ENCODE peak calls at places on chromosome 21, in four cellular contexts. S is prostate gland, A is pancreas, D is SJSA1. B is an unnamed sample. For H3K27me3, the result is how much of the 10 kb centered on the place peaks cover.

GRCh38 chr21:25934771-25935224 is 200.0 kb downstream of the GABPA start:
- DNase-seq in A (peak), S (peak), D (peak), B (peak)

GRCh38 chr21:45417256-45417950 is 12.4 kb downstream of the COL18A1 start:
- DNase-seq in A (no peak), S (no peak), D (no peak), B (no peak)

GRCh38 chr21:25835397-25835796 is 100.6 kb downstream of the GABPA start:
- DNase-seq in A (no peak), S (no peak), D (no peak), B (no peak)

GRCh38 chr21:14773777-14774345 is 227.7 kb upstream of the SAMSN1 start:
- DNase-seq in A (peak), S (no peak), D (no peak), B (no peak)

GRCh38 chr21:25199944-25200343 is 407.3 kb downstream of the MRPL39 start:
- DNase-seq in D (no peak), A (no peak), S (no peak), B (no peak)

GRCh38 chr21:40334159-40334558 is 466.9 kb downstream of the PCP4 start:
- DNase-seq in D (no peak), S (no peak), A (no peak), B (no peak)

GRCh38 chr21:44984792-44985440 is 45.1 kb downstream of the SLX9 start:
- DNase-seq in D (no peak), S (no peak), A (no peak), B (no peak)

GRCh38 chr21:15224346-15225086 is 159.7 kb upstream of the NRIP1 start:
- DNase-seq in D (no peak), A (no peak), S (no peak), B (peak)

GRCh38 chr21:42653492-42654061 is at the start of gene PDE9A:
- DNase-seq in D (no peak), A (peak), S (peak), B (no peak)

GRCh38 chr21:14300074-14300473 is 82.9 kb downstream of the HSPA13 start:
- DNase-seq in S (no peak), D (no peak), A (no peak), B (no peak)

GRCh38 chr21:45959182-45959581 is 22.4 kb upstream of the COL6A1 start:
- DNase-seq in S (no peak), D (no peak), A (no peak), B (no peak)

GRCh38 chr21:45261093-45261492 is 26.6 kb downstream of the POFUT2 start:
- DNase-seq in D (no peak), S (no peak), A (no peak), B (no peak)

GRCh38 chr21:45981641-45982255 is at the start of gene COL6A1:
- DNase-seq in A (peak), S (peak), D (peak), B (no peak)

GRCh38 chr21:44765231-44766013 is 36.2 kb downstream of the UBE2G2 start:
- DNase-seq in A (no peak), S (no peak), D (no peak), B (no peak)

GRCh38 chr21:26513212-26513611 is 59.9 kb downstream of the CYYR1 start:
- DNase-seq in S (no peak), A (no peak), D (no peak), B (no peak)

GRCh38 chr21:29115899-29116298 is 14.5 kb upstream of the MAP3K7CL start:
- DNase-seq in D (no peak), A (no peak), S (no peak), B (no peak)

GRCh38 chr21:26136686-26137085 is 33.9 kb downstream of the APP start:
- DNase-seq in D (no peak), S (no peak), A (no peak), B (no peak)

GRCh38 chr21:31526040-31526439 is 133.5 kb upstream of the SOD1 start:
- DNase-seq in S (no peak), A (no peak), D (no peak), B (no peak)

GRCh38 chr21:45163413-45164123 is 89.2 kb downstream of the ADARB1 start:
- DNase-seq in S (peak), A (no peak), D (no peak), B (no peak)

GRCh38 chr21:34615487-34615814 is 538 bp upstream of the RCAN1 start:
- DNase-seq in D (no peak), S (no peak), A (no peak), B (no peak)
- H3K4me3 ChIP-seq in D (peak), S (peak), A (peak), B (peak)

DNA sequence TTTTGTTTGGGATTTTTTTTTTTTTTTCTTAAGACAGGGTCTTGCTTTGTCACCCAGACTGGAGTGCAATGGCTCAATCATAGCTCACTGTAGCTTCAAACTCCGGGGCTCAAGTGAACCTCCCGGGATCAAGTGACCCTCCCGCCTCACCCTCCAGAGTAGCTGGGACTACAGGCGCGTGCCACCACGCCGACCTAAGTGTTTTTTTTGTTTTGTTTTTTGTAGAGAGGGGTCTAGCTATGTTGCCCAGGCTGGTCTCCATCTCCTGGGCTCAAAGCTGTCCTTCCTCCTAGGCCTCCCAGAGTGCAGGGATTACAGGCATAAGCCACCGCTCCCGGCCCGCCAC is 776 bp downstream of the HLCS start:
- DNase-seq in D (no peak), A (no peak), S (no peak), B (no peak)
- H3K27me3 ChIP-seq in D (under half), A (under half), S (under half), B (under half)

GRCh38 chr21:38402795-38403194 is 95.5 kb downstream of the ERG start:
- DNase-seq in D (no peak), S (no peak), A (no peak), B (no peak)
- H3K4me3 ChIP-seq in D (no peak), S (no peak), A (no peak), B (no peak)

GRCh38 chr21:38663282-38663681 is 142.4 kb upstream of the ETS2 start:
- DNase-seq in S (no peak), D (no peak), A (no peak), B (no peak)

GRCh38 chr21:38662224-38662568 is 143.5 kb upstream of the ETS2 start:
- DNase-seq in D (no peak), S (no peak), A (no peak), B (no peak)

GRCh38 chr21:38660333-38661295 is 145.1 kb upstream of the ETS2 start:
- DNase-seq in S (no peak), D (peak), A (no peak), B (no peak)

GRCh38 chr21:38661296-38662223 is 144.2 kb upstream of the ETS2 start:
- DNase-seq in A (no peak), D (peak), S (peak), B (no peak)

GRCh38 chr21:38659936-38660332 is 145.8 kb upstream of the ETS2 start:
- DNase-seq in A (no peak), S (no peak), D (no peak), B (no peak)
- H3K27me3 ChIP-seq in A (under half), S (under half), D (half or more), B (under half)

GRCh38 chr21:16423921-16424320 is 694.1 kb downstream of the USP25 start:
- DNase-seq in D (no peak), A (no peak), S (no peak), B (no peak)
- H3K4me3 ChIP-seq in D (peak), A (no peak), S (peak), B (no peak)